ENCODE peak calls at places on chromosomes 4 and X, in eight cellular contexts. P is MCF 10A, G is WERI-Rb-1, B is right atrium auricular region, Z is type B pancreatic cell, K is breast epithelium, T is Caco-2, V is astrocyte of the spinal cord. S is an unnamed sample.

GRCh38 chr4:157459789-157460188 is 239.3 kb downstream of the GRIA2 start:
- DNase-seq in P (peak), G (peak), B (no peak), Z (no peak), K (no peak), T (no peak), V (no peak), S (no peak)

GRCh38 chr4:182271731-182272525 is 28.7 kb downstream of the TENM3 start:
- DNase-seq in P (no peak), G (peak), B (no peak), Z (no peak), K (no peak), T (no peak), V (no peak), S (no peak)

GRCh38 chr4:53586121-53586816 is 5.0 kb downstream of the LNX1 start:
- DNase-seq in P (peak), G (no peak), B (no peak), Z (no peak), K (no peak), T (no peak), V (peak), S (no peak)

GRCh38 chr4:82560853-82561744 is 689 bp downstream of the TMEM150C start:
- DNase-seq in P (no peak), G (peak), B (no peak), Z (no peak), K (no peak), T (peak), V (no peak), S (no peak)

GRCh38 chr4:151417766-151418376 is 8.9 kb downstream of the FHIP1A start:
- DNase-seq in P (peak), G (no peak), B (no peak), Z (no peak), K (no peak), T (peak), V (no peak), S (no peak)

GRCh38 chr4:110275871-110276270 is 77.5 kb upstream of the ELOVL6 start:
- DNase-seq in P (peak), G (no peak), B (no peak), Z (no peak), K (no peak), T (no peak), V (peak), S (no peak)

GRCh38 chrX:107205770-107206696 is at the start of the genes DNAAF6 and NUP62CL:
- DNase-seq in P (peak), G (peak), B (no peak), Z (peak), K (peak), T (peak), V (peak), S (no peak)

GRCh38 chrX:1743105-1743504 is 128.2 kb downstream of the ASMT start:
- DNase-seq in P (no peak), G (no peak), B (no peak), Z (no peak), K (no peak), T (no peak), V (no peak), S (no peak)

GRCh38 chr4:156933633-156934258 is 37.9 kb downstream of the PDGFC start:
- DNase-seq in P (peak), G (no peak), B (no peak), Z (no peak), K (no peak), T (peak), V (peak), S (no peak)

GRCh38 chr4:129352480-129352879 is 256.5 kb downstream of the C4orf33 start:
- DNase-seq in P (no peak), G (no peak), B (no peak), Z (no peak), K (no peak), T (no peak), V (no peak), S (no peak)

GRCh38 chrX:134999469-134999868 is 8.7 kb downstream of the SMIM10 start:
- DNase-seq in P (peak), G (no peak), B (no peak), Z (no peak), K (no peak), T (peak), V (peak), S (no peak)

GRCh38 chr4:168743576-168743975 is 246.7 kb downstream of the PALLD start:
- DNase-seq in P (no peak), G (no peak), B (no peak), Z (no peak), K (no peak), T (no peak), V (peak), S (no peak)

DNA sequence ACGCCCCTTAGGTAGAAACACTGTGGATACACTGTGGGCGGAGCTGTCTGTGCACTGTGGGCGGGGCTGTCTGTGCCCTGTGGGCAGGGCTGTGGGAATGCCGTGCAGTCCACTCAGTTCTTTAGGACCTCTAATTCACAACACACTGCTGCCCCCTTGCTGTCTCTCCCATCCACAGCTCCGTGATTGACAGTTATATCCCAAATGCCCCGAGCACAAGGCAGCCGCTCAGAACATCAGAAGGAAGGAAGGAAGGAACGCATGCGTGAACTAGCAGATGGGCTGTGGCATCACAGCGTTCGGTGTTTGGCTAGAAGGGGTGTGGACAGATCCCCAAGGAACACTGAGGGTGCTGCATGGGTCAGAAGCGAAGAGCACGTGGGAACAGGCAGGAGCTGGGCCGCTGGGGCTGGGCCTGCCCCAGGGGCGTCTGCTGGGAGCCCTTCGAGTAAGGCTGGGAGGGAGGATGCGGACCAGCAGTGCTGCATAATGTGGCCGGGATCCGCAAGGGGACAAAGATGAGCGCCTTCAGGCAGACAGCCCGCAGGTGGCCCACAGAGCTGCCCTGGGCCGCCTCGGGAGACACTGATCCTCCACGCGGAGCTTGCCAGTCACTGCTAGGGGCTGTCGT is 29.8 kb downstream of the ACOX3 start:
- DNase-seq in P (peak), G (peak), B (no peak), Z (no peak), K (no peak), T (peak), V (peak), S (no peak)
- TF ChIP-seq CTCF in P (no peak), G (peak), B (no peak), Z (peak), K (peak), T (peak), V (peak), S (peak)

GRCh38 chr4:61493041-61493440 is 292.9 kb downstream of the ADGRL3 start:
- DNase-seq in P (no peak), G (no peak), B (no peak), Z (no peak), K (no peak), T (no peak), V (no peak), S (no peak)

GRCh38 chr4:61493470-61493869 is 293.3 kb downstream of the ADGRL3 start:
- DNase-seq in P (no peak), G (no peak), B (no peak), Z (no peak), K (no peak), T (no peak), V (no peak), S (no peak)

DNA sequence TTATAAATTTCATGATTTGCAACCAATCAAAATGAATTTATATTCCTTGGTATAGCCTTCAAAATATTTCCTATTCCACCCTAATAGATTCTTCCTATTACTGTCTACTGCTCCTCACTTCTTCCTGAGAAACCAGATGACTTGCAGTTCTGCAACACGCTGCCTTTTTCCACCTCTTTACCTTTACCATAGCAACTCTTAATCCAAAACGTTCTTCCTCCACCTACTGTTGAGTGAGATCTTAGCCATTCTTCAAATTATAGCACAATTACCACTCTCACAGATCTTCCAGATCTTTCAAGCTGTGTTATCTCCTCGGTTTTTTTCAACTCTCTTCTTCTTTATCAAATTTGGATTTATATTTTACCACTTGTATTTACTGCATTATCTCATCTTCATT is 289.8 kb downstream of the ADGRL3 start:
- DNase-seq in P (peak), G (no peak), B (no peak), Z (no peak), K (no peak), T (no peak), V (no peak), S (no peak)
- TF ChIP-seq CTCF in P (peak), G (no peak), B (no peak), Z (no peak), K (no peak), T (no peak), V (no peak), S (no peak)

GRCh38 chrX:9587551-9588096 is 122.8 kb downstream of the TBL1X start:
- DNase-seq in P (no peak), G (no peak), B (no peak), Z (no peak), K (no peak), T (no peak), V (no peak), S (no peak)
- TF ChIP-seq CTCF in P (no peak), G (no peak), B (no peak), Z (no peak), K (no peak), T (no peak), V (no peak), S (no peak)

DNA sequence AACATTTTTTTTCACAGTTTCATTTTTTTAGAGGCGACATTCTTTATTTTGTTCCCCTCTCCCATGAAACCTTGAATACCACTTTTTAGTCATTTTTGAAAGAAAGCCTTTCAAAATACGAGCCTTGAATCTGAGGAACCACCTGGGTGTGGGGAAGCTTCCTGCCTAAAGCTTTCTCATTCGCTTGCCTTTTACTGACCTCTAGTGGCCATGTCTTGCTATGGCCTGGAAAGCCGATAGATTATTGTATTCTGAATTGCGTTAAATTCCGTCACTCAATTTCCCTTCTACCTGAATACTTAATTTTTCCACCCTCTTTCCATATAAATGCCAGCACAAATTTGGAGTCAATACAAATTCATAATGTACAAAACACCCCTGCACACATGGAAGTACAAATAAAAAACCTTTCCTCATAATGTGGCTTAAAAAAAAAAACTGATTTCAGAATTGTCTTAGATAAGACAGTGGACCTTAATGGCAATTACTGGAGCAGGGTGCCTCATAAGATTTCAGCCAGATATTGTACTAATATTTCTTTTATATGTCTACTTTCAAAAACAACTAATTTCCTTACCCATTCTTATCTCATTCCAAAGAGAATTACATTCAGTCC is 217.9 kb downstream of the CENPC start:
- DNase-seq in P (peak), G (peak), B (peak), Z (peak), K (no peak), T (peak), V (peak), S (no peak)
- TF ChIP-seq CTCF in P (peak), G (peak), B (peak), Z (peak), K (peak), T (peak), V (peak), S (peak)